ENCODE peak calls at places on chromosomes 1 and 21, in four cellular contexts. S, N, V and R are unnamed samples.

GRCh38 chr1:204377800-204378608 is 18.3 kb upstream of the PLEKHA6 start:
- DNase-seq in S (no peak), N (peak; percentile 32), V (no peak), R (no peak)

GRCh38 chr1:64956733-64957441 is 9.5 kb downstream of the JAK1 start:
- DNase-seq in S (no peak), N (no peak), V (no peak), R (no peak)

GRCh38 chr1:95407864-95408291 is 173.9 kb downstream of the RWDD3 start:
- DNase-seq in S (peak; percentile 29), N (no peak), V (no peak), R (no peak)

GRCh38 chr1:84862810-84863251 is 30.2 kb downstream of the LPAR3 start:
- DNase-seq in S (no peak), N (no peak), V (no peak), R (no peak)

GRCh38 chr1:92516574-92516973 is 29.8 kb upstream of the GFI1 start:
- DNase-seq in S (no peak), N (no peak), V (no peak), R (no peak)

GRCh38 chr1:71850936-71851335 is 431.4 kb downstream of the NEGR1 start:
- DNase-seq in S (no peak), N (no peak), V (peak; percentile 45), R (no peak)

GRCh38 chr1:19377812-19378718 is 65.9 kb downstream of the SLC66A1 start:
- DNase-seq in S (no peak), N (no peak), V (no peak), R (no peak)

GRCh38 chr1:11682287-11682771 is 1.4 kb upstream of the MAD2L2 start:
- DNase-seq in S (no peak), N (no peak), V (no peak), R (no peak)

GRCh38 chr1:96643519-96643918 is 78.1 kb upstream of the PTBP2 start:
- DNase-seq in S (no peak), N (no peak), V (no peak), R (no peak)

GRCh38 chr1:169601096-169601881 is 15.0 kb upstream of the F5 start:
- DNase-seq in S (no peak), N (no peak), V (peak; percentile 28), R (no peak)

GRCh38 chr1:65170511-65171142 is 22.6 kb downstream of the AK4 start:
- DNase-seq in S (no peak), N (no peak), V (peak; percentile 81), R (no peak)

GRCh38 chr1:87437663-87438295 is 109.1 kb downstream of the LMO4 start:
- DNase-seq in S (no peak), N (no peak), V (no peak), R (no peak)

GRCh38 chr1:8727809-8728213 is 89.6 kb downstream of the RERE start:
- DNase-seq in S (peak; percentile 11), N (no peak), V (no peak), R (no peak)

GRCh38 chr1:8598783-8599182 is 218.7 kb downstream of the RERE start:
- DNase-seq in S (no peak), N (no peak), V (peak; percentile 43), R (no peak)

GRCh38 chr1:220487297-220487820 is 40.6 kb upstream of the MARK1 start:
- DNase-seq in S (no peak), N (no peak), V (peak; percentile 42), R (peak; percentile 54)

GRCh38 chr1:182129398-182129797 is 67.9 kb upstream of the ZNF648 start:
- DNase-seq in S (no peak), N (no peak), V (no peak), R (no peak)

GRCh38 chr21:43727571-43728466 is 8.9 kb downstream of the PDXK start:
- DNase-seq in S (no peak), N (no peak), V (peak; percentile 40), R (no peak)

GRCh38 chr1:41891403-41891896 is 27.3 kb downstream of the HIVEP3 start:
- DNase-seq in S (no peak), N (peak; percentile 13), V (peak; percentile 70), R (no peak)

GRCh38 chr1:85579619-85580018 is 942 bp upstream of the CCN1 start:
- DNase-seq in S (no peak), N (no peak), V (peak; percentile 69), R (no peak)